ENCODE peak calls at places on chromosomes 7 and 10, in seven cellular contexts. Q is IMR-90, F is neuronal stem cell, O is mesendoderm, C is H9, Y is H1, R is trophoblast cell. X is an unnamed sample.

GRCh38 chr10:133442967-133443924 is 10.5 kb upstream of the SCART1 start:
- DNase-seq in R (no peak), O (no peak), Q (no peak), Y (no peak), F (no peak), C (no peak), X (no peak)

GRCh38 chr7:83514977-83515376 is 134.0 kb downstream of the SEMA3E start:
- DNase-seq in Y (no peak), C (peak), F (no peak), Q (no peak), R (no peak), O (peak), X (no peak)

GRCh38 chr7:54141565-54141964 is 400.6 kb upstream of the VSTM2A start:
- DNase-seq in Y (no peak), F (no peak), Q (no peak), O (peak), C (no peak), R (no peak), X (no peak)

GRCh38 chr10:43136995-43137700 is 1.1 kb upstream of the CSGALNACT2 start:
- DNase-seq in F (no peak), O (no peak), C (no peak), Q (peak), R (peak), Y (no peak), X (no peak)

GRCh38 chr10:971150-971542 is 17.1 kb upstream of the GTPBP4 start:
- DNase-seq in Y (no peak), F (no peak), R (no peak), Q (peak), C (no peak), O (no peak), X (peak)

GRCh38 chr7:92634924-92635519 is 44.8 kb upstream of the FAM133B start:
- DNase-seq in F (no peak), O (peak), R (peak), Q (peak), Y (no peak), C (no peak), X (peak)

GRCh38 chr10:66467042-66467441 is 458.8 kb upstream of the LRRTM3 start:
- DNase-seq in C (no peak), Y (no peak), Q (no peak), F (no peak), O (no peak), R (no peak), X (no peak)

GRCh38 chr7:81638216-81638615 is 131.6 kb downstream of the HGF start:
- DNase-seq in O (no peak), R (no peak), Q (peak), F (no peak), C (no peak), Y (no peak), X (peak)

GRCh38 chr7:116930156-116930913 is 23.0 kb upstream of the ST7 start:
- DNase-seq in Q (peak), Y (peak), R (peak), F (peak), C (peak), O (peak), X (peak)

GRCh38 chr10:77637986-77638765 is 568 bp upstream of the KCNMA1 start:
- DNase-seq in R (peak), Q (peak), C (peak), O (peak), F (no peak), Y (peak), X (peak)

GRCh38 chr10:61110188-61110844 is 166.3 kb upstream of the RHOBTB1 start:
- DNase-seq in O (no peak), R (no peak), F (no peak), Y (no peak), Q (peak), C (no peak), X (no peak)

GRCh38 chr7:137508437-137509175 is 165.1 kb upstream of the PTN start:
- DNase-seq in C (no peak), O (peak), Y (no peak), Q (peak), R (peak), F (no peak), X (peak)

GRCh38 chr10:75335983-75336382 is 65.6 kb downstream of the ZNF503 start:
- DNase-seq in O (no peak), C (no peak), Q (no peak), F (no peak), R (no peak), Y (no peak), X (no peak)

GRCh38 chr10:31520982-31521381 is 202.0 kb downstream of the ZEB1 start:
- DNase-seq in R (no peak), O (no peak), F (no peak), Y (no peak), Q (no peak), C (no peak), X (no peak)

GRCh38 chr7:38463277-38464224 is 167.6 kb downstream of the AMPH start:
- DNase-seq in Y (no peak), O (no peak), Q (peak), R (peak), C (no peak), F (no peak), X (peak)

GRCh38 chr7:84536256-84536870 is 341.8 kb upstream of the SEMA3A start:
- DNase-seq in R (peak), O (peak), C (no peak), Y (no peak), F (no peak), Q (no peak), X (peak)

GRCh38 chr10:77983384-77984341 is 45.7 kb downstream of the POLR3A start:
- DNase-seq in C (no peak), F (no peak), Y (no peak), O (no peak), Q (peak), R (no peak), X (peak)

GRCh38 chr10:88092975-88093374 is 229.6 kb downstream of the PTEN start:
- DNase-seq in O (no peak), Q (no peak), C (no peak), Y (no peak), R (no peak), F (no peak), X (no peak)

GRCh38 chr7:1899201-1899600 is 229.1 kb downstream of the ELFN1 start:
- DNase-seq in C (no peak), Q (peak), R (no peak), O (no peak), F (no peak), Y (no peak), X (no peak)

GRCh38 chr7:151705744-151706567 is 171.0 kb downstream of the PRKAG2 start:
- DNase-seq in Y (peak), F (no peak), Q (peak), O (peak), C (peak), R (peak), X (peak)

GRCh38 chr7:4939971-4940720 is 18.8 kb downstream of the MMD2 start:
- DNase-seq in O (no peak), F (no peak), Q (no peak), Y (no peak), R (no peak), C (no peak), X (no peak)

GRCh38 chr10:78543749-78544446 is 510.2 kb downstream of the RPS24 start:
- DNase-seq in Y (no peak), O (peak), R (peak), C (no peak), Q (peak), F (no peak), X (peak)

GRCh38 chr10:131474426-131474825 is 162.9 kb upstream of the TCERG1L start:
- DNase-seq in F (no peak), C (no peak), Q (no peak), Y (no peak), R (no peak), O (no peak), X (no peak)

GRCh38 chr10:49083256-49083655 is 32.1 kb downstream of the VSTM4 start:
- DNase-seq in F (no peak), R (no peak), C (no peak), Q (no peak), Y (no peak), O (no peak), X (no peak)

GRCh38 chr7:65832281-65832680 is 40.6 kb upstream of the VKORC1L1 start:
- DNase-seq in C (peak), F (peak), R (no peak), Y (no peak), O (peak), Q (peak), X (peak)

GRCh38 chr10:93852721-93853120 is 41.1 kb upstream of the SLC35G1 start:
- DNase-seq in C (no peak), R (peak), O (no peak), Q (no peak), F (no peak), Y (no peak), X (no peak)

GRCh38 chr10:79927111-79927828 is 21.6 kb downstream of the SFTPD start:
- DNase-seq in R (no peak), O (no peak), Q (no peak), Y (no peak), C (no peak), F (no peak), X (no peak)

GRCh38 chr10:79930267-79930666 is 18.6 kb downstream of the SFTPD start:
- DNase-seq in C (no peak), Y (peak), Q (no peak), R (no peak), F (no peak), O (no peak), X (no peak)

GRCh38 chr10:79928028-79928583 is 20.8 kb downstream of the SFTPD start:
- DNase-seq in Q (no peak), O (no peak), F (no peak), R (no peak), Y (peak), C (no peak), X (no peak)

GRCh38 chr10:79930751-79931150 is 18.2 kb downstream of the SFTPD start:
- DNase-seq in Y (peak), R (no peak), C (no peak), Q (no peak), F (no peak), O (no peak), X (no peak)

DNA sequence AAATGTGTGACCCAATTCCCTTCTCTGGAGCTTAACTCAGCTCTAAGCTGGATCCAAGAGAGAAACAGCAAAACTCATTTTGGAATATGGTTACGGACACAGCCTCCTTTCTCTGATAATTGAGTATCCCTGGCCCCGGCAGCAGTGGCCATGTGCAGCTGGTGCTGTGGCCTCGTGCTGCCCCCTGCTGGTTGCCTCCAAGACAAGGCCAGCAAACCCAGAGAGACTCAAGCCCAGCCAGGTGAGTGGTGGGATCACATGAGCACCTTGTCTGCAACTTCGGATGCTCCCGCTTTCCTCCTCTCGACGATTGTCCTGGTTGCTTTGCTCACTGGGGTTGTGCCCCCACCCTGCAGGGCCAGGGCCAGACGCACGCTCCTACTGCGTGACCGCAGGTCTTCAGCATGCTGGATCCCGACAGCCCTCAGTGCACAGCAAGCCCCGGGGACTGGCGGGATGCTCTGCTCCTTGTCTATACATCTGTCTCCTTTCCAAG is 19.4 kb downstream of the SFTPD start:
- DNase-seq in C (peak), R (peak), Y (peak), Q (peak), O (peak), F (peak), X (peak)
- H2BK120ac ChIP-seq in C (no peak), R (no peak), Y (no peak), Q (no peak), O (no peak), F (no peak), X (no peak)

GRCh38 chr7:19969859-19970493 is 196.6 kb upstream of the TMEM196 start:
- DNase-seq in F (no peak), R (peak), C (no peak), Y (no peak), O (no peak), Q (no peak), X (peak)
- H2BK120ac ChIP-seq in F (no peak), R (no peak), C (no peak), Y (no peak), O (no peak), Q (no peak), X (no peak)

GRCh38 chr7:124996778-124997177 is 67.2 kb upstream of the POT1 start:
- DNase-seq in F (no peak), R (peak), O (peak), C (peak), Q (no peak), Y (no peak), X (peak)

GRCh38 chr7:124989911-124990310 is 60.3 kb upstream of the POT1 start:
- DNase-seq in Q (peak), C (no peak), F (no peak), R (no peak), O (no peak), Y (no peak), X (peak)

GRCh38 chr7:124992881-124993562 is 63.4 kb upstream of the POT1 start:
- DNase-seq in Q (peak), R (peak), F (no peak), Y (no peak), O (peak), C (no peak), X (peak)
- H2BK120ac ChIP-seq in Q (peak), R (no peak), F (no peak), Y (no peak), O (no peak), C (no peak), X (peak)

GRCh38 chr10:124162136-124162535 is 68.7 kb upstream of the CHST15 start:
- DNase-seq in C (no peak), Q (no peak), O (no peak), R (no peak), Y (no peak), F (no peak), X (no peak)
- H2BK120ac ChIP-seq in C (no peak), Q (no peak), O (no peak), R (no peak), Y (no peak), F (no peak), X (no peak)

DNA sequence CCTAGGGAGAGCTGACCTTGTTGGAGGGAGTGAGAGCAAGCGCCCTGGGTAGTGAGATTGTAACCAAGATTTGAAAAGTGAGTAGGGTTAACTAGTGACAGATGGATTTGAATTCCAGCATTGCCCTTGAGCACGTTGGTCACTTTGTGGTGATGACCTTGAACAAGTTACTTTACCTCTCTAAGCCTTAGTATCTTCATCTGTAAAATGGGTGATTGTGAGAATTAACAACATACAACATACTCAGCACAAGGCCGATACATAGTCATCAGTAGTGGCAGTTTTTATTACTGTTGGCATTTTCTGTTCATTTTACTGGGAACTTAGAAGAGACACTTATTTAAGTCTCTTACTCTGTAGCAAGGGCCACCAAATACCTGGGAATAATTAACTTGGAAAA is 25.5 kb downstream of the SNX10 start:
- DNase-seq in Y (no peak), O (no peak), R (no peak), C (no peak), Q (no peak), F (no peak), X (no peak)
- H2BK120ac ChIP-seq in Y (no peak), O (no peak), R (no peak), C (no peak), Q (no peak), F (no peak), X (no peak)

GRCh38 chr7:142567201-142567600 is 182.1 kb upstream of the PRSS1 start:
- DNase-seq in O (no peak), F (no peak), Y (no peak), R (no peak), Q (no peak), C (no peak), X (no peak)
- H2BK120ac ChIP-seq in O (no peak), F (no peak), Y (no peak), R (no peak), Q (peak), C (no peak), X (no peak)

GRCh38 chr10:70549962-70550845 is 52.3 kb downstream of the PRF1 start:
- DNase-seq in O (peak), Y (peak), Q (peak), R (peak), F (peak), C (peak), X (peak)
- H2BK120ac ChIP-seq in O (no peak), Y (no peak), Q (no peak), R (no peak), F (no peak), C (no peak), X (no peak)

GRCh38 chr7:108450160-108450559 is 6.1 kb downstream of the NRCAM start:
- DNase-seq in Q (no peak), R (no peak), O (no peak), C (no peak), F (no peak), Y (no peak), X (no peak)
- H2BK120ac ChIP-seq in Q (no peak), R (no peak), O (no peak), C (no peak), F (no peak), Y (no peak), X (no peak)